ENCODE peak calls at places on chromosomes 7 and 10, in six cellular contexts. One of them, this sample, is unnamed.

GRCh38 chr7:89311886-89312285 is 516.3 kb upstream of the TEX47 start:
- DNase-seq in non-pigmented ciliary epithelial cell: no peak
- DNase-seq in mucosa of gallbladder: no peak
- DNase-seq in A549: no peak
- DNase-seq in hepatic stellate cell: no peak
- DNase-seq in HTR-8/SVneo: no peak
- DNase-seq in this sample: no peak

GRCh38 chr10:63719174-63719856 is 198.1 kb downstream of the REEP3 start:
- DNase-seq in HTR-8/SVneo: no peak
- DNase-seq in A549: no peak
- DNase-seq in non-pigmented ciliary epithelial cell: no peak
- DNase-seq in mucosa of gallbladder: no peak
- DNase-seq in hepatic stellate cell: no peak
- DNase-seq in this sample: no peak

GRCh38 chr7:27745064-27745583 is 5.2 kb downstream of the TAX1BP1 start:
- DNase-seq in HTR-8/SVneo: peak; percentile 60
- DNase-seq in hepatic stellate cell: peak; percentile 69
- DNase-seq in A549: peak; percentile 67
- DNase-seq in mucosa of gallbladder: no peak
- DNase-seq in non-pigmented ciliary epithelial cell: no peak
- DNase-seq in this sample: peak; percentile 61

GRCh38 chr7:51278797-51279196 is 37.8 kb downstream of the COBL start:
- DNase-seq in A549: no peak
- DNase-seq in non-pigmented ciliary epithelial cell: no peak
- DNase-seq in mucosa of gallbladder: no peak
- DNase-seq in hepatic stellate cell: no peak
- DNase-seq in HTR-8/SVneo: no peak
- DNase-seq in this sample: no peak

GRCh38 chr10:55813451-55814170 is 547.4 kb downstream of the ZWINT start:
- DNase-seq in hepatic stellate cell: no peak
- DNase-seq in HTR-8/SVneo: no peak
- DNase-seq in non-pigmented ciliary epithelial cell: no peak
- DNase-seq in A549: no peak
- DNase-seq in mucosa of gallbladder: no peak
- DNase-seq in this sample: no peak

GRCh38 chr7:55060690-55061414 is 42.0 kb downstream of the EGFR start:
- DNase-seq in A549: no peak
- DNase-seq in mucosa of gallbladder: no peak
- DNase-seq in HTR-8/SVneo: no peak
- DNase-seq in non-pigmented ciliary epithelial cell: no peak
- DNase-seq in hepatic stellate cell: no peak
- DNase-seq in this sample: no peak

GRCh38 chr7:141649137-141649864 is 52.7 kb downstream of the DENND11 start:
- DNase-seq in mucosa of gallbladder: no peak
- DNase-seq in hepatic stellate cell: no peak
- DNase-seq in HTR-8/SVneo: no peak
- DNase-seq in non-pigmented ciliary epithelial cell: no peak
- DNase-seq in A549: no peak
- DNase-seq in this sample: no peak

GRCh38 chr7:152899482-152900166 is 140.1 kb downstream of the ACTR3B start:
- DNase-seq in A549: no peak
- DNase-seq in non-pigmented ciliary epithelial cell: no peak
- DNase-seq in hepatic stellate cell: no peak
- DNase-seq in HTR-8/SVneo: no peak
- DNase-seq in mucosa of gallbladder: no peak
- DNase-seq in this sample: no peak

GRCh38 chr10:35765039-35765662 is 123.1 kb upstream of the FZD8 start:
- DNase-seq in mucosa of gallbladder: peak; percentile 70
- DNase-seq in A549: no peak
- DNase-seq in HTR-8/SVneo: no peak
- DNase-seq in non-pigmented ciliary epithelial cell: no peak
- DNase-seq in hepatic stellate cell: no peak
- DNase-seq in this sample: no peak

GRCh38 chr7:130897515-130898419 is 163.8 kb upstream of the KLF14 start:
- DNase-seq in A549: no peak
- DNase-seq in hepatic stellate cell: no peak
- DNase-seq in mucosa of gallbladder: no peak
- DNase-seq in HTR-8/SVneo: no peak
- DNase-seq in non-pigmented ciliary epithelial cell: no peak
- DNase-seq in this sample: no peak

GRCh38 chr7:30533886-30534285 is 29.3 kb upstream of the GGCT start:
- DNase-seq in HTR-8/SVneo: no peak
- DNase-seq in hepatic stellate cell: no peak
- DNase-seq in A549: no peak
- DNase-seq in mucosa of gallbladder: no peak
- DNase-seq in non-pigmented ciliary epithelial cell: no peak
- DNase-seq in this sample: no peak

GRCh38 chr7:43929529-43930457 is 3.6 kb downstream of the UBE2D4 start:
- DNase-seq in HTR-8/SVneo: no peak
- DNase-seq in mucosa of gallbladder: no peak
- DNase-seq in A549: no peak
- DNase-seq in non-pigmented ciliary epithelial cell: no peak
- DNase-seq in hepatic stellate cell: no peak
- DNase-seq in this sample: no peak

GRCh38 chr7:137508437-137509175 is 165.1 kb upstream of the PTN start:
- DNase-seq in HTR-8/SVneo: peak; percentile 18
- DNase-seq in hepatic stellate cell: peak; percentile 37
- DNase-seq in A549: no peak
- DNase-seq in non-pigmented ciliary epithelial cell: peak; percentile 83
- DNase-seq in mucosa of gallbladder: no peak
- DNase-seq in this sample: no peak

GRCh38 chr10:62895058-62895457 is 78.9 kb upstream of the EGR2 start:
- DNase-seq in HTR-8/SVneo: no peak
- DNase-seq in non-pigmented ciliary epithelial cell: no peak
- DNase-seq in mucosa of gallbladder: no peak
- DNase-seq in hepatic stellate cell: no peak
- DNase-seq in A549: no peak
- DNase-seq in this sample: no peak

GRCh38 chr7:44325181-44325671 is at the start of gene CAMK2B:
- DNase-seq in mucosa of gallbladder: no peak
- DNase-seq in non-pigmented ciliary epithelial cell: no peak
- DNase-seq in HTR-8/SVneo: no peak
- DNase-seq in hepatic stellate cell: no peak
- DNase-seq in A549: no peak
- DNase-seq in this sample: no peak

GRCh38 chr10:106242301-106242700 is 922.2 kb downstream of the SORCS1 start:
- DNase-seq in HTR-8/SVneo: no peak
- DNase-seq in hepatic stellate cell: no peak
- DNase-seq in mucosa of gallbladder: no peak
- DNase-seq in A549: no peak
- DNase-seq in non-pigmented ciliary epithelial cell: no peak
- DNase-seq in this sample: no peak

GRCh38 chr10:6114758-6115410 is 26.1 kb downstream of the RBM17 start:
- DNase-seq in non-pigmented ciliary epithelial cell: no peak
- DNase-seq in HTR-8/SVneo: no peak
- DNase-seq in mucosa of gallbladder: no peak
- DNase-seq in A549: no peak
- DNase-seq in hepatic stellate cell: peak; percentile 34
- DNase-seq in this sample: no peak

GRCh38 chr10:3198900-3199299 is 26.3 kb upstream of the PITRM1 start:
- DNase-seq in mucosa of gallbladder: no peak
- DNase-seq in A549: no peak
- DNase-seq in HTR-8/SVneo: no peak
- DNase-seq in non-pigmented ciliary epithelial cell: no peak
- DNase-seq in hepatic stellate cell: no peak
- DNase-seq in this sample: no peak

GRCh38 chr10:29691564-29692064 is 56.8 kb upstream of the SVIL start:
- DNase-seq in mucosa of gallbladder: no peak
- DNase-seq in A549: no peak
- DNase-seq in HTR-8/SVneo: peak; percentile 76
- DNase-seq in non-pigmented ciliary epithelial cell: peak; percentile 43
- DNase-seq in hepatic stellate cell: peak; percentile 28
- DNase-seq in this sample: no peak

GRCh38 chr10:105864854-105865253 is 1223.8 kb downstream of the SORCS3 start:
- DNase-seq in non-pigmented ciliary epithelial cell: no peak
- DNase-seq in A549: no peak
- DNase-seq in mucosa of gallbladder: no peak
- DNase-seq in HTR-8/SVneo: no peak
- DNase-seq in hepatic stellate cell: no peak
- DNase-seq in this sample: no peak

GRCh38 chr10:73209705-73210104 is 37.4 kb downstream of the DNAJC9 start:
- DNase-seq in non-pigmented ciliary epithelial cell: peak; percentile 19
- DNase-seq in hepatic stellate cell: peak; percentile 17
- DNase-seq in HTR-8/SVneo: no peak
- DNase-seq in mucosa of gallbladder: no peak
- DNase-seq in A549: no peak
- DNase-seq in this sample: no peak

GRCh38 chr7:66894463-66895080 is 26.5 kb upstream of the TMEM248 start:
- DNase-seq in HTR-8/SVneo: no peak
- DNase-seq in A549: no peak
- DNase-seq in hepatic stellate cell: no peak
- DNase-seq in non-pigmented ciliary epithelial cell: peak; percentile 4
- DNase-seq in mucosa of gallbladder: no peak
- DNase-seq in this sample: no peak

GRCh38 chr7:138352570-138353461 is 107.2 kb upstream of the TRIM24 start:
- DNase-seq in mucosa of gallbladder: no peak
- DNase-seq in non-pigmented ciliary epithelial cell: no peak
- DNase-seq in A549: peak; percentile 22
- DNase-seq in HTR-8/SVneo: no peak
- DNase-seq in hepatic stellate cell: no peak
- DNase-seq in this sample: no peak

GRCh38 chr7:107687656-107688055 is 27.0 kb downstream of the SLC26A4 start:
- DNase-seq in HTR-8/SVneo: no peak
- DNase-seq in A549: no peak
- DNase-seq in non-pigmented ciliary epithelial cell: no peak
- DNase-seq in hepatic stellate cell: no peak
- DNase-seq in mucosa of gallbladder: no peak
- DNase-seq in this sample: no peak

GRCh38 chr7:18499407-18500197 is 4.1 kb downstream of the HDAC9 start:
- DNase-seq in non-pigmented ciliary epithelial cell: no peak
- DNase-seq in A549: no peak
- DNase-seq in HTR-8/SVneo: no peak
- DNase-seq in hepatic stellate cell: no peak
- DNase-seq in mucosa of gallbladder: peak; percentile 49
- DNase-seq in this sample: peak; percentile 44

GRCh38 chr10:118844731-118845573 is 90.2 kb upstream of the CACUL1 start:
- DNase-seq in mucosa of gallbladder: no peak
- DNase-seq in A549: no peak
- DNase-seq in hepatic stellate cell: no peak
- DNase-seq in non-pigmented ciliary epithelial cell: peak; percentile 10
- DNase-seq in HTR-8/SVneo: no peak
- DNase-seq in this sample: peak; percentile 66

GRCh38 chr10:58651040-58651439 is 138.4 kb downstream of the BICC1 start:
- DNase-seq in hepatic stellate cell: no peak
- DNase-seq in non-pigmented ciliary epithelial cell: no peak
- DNase-seq in mucosa of gallbladder: no peak
- DNase-seq in HTR-8/SVneo: no peak
- DNase-seq in A549: no peak
- DNase-seq in this sample: peak; percentile 32

GRCh38 chr10:17077251-17077904 is 52.2 kb downstream of the CUBN start:
- DNase-seq in mucosa of gallbladder: no peak
- DNase-seq in non-pigmented ciliary epithelial cell: no peak
- DNase-seq in A549: no peak
- DNase-seq in hepatic stellate cell: no peak
- DNase-seq in HTR-8/SVneo: no peak
- DNase-seq in this sample: no peak

GRCh38 chr7:45897042-45897690 is 8.9 kb downstream of the IGFBP1 start:
- DNase-seq in A549: no peak
- DNase-seq in non-pigmented ciliary epithelial cell: peak; percentile 55
- DNase-seq in mucosa of gallbladder: no peak
- DNase-seq in hepatic stellate cell: no peak
- DNase-seq in HTR-8/SVneo: no peak
- DNase-seq in this sample: no peak